ENCODE peak calls at places on chromosomes 6 and 20, in four cellular contexts. One of them, this sample, is unnamed.

GRCh38 chr6:131368077-131368911 is 204.7 kb upstream of the ARG1 start:
- DNase-seq in activated CD8-positive, alpha-beta memory T cell treated with anti-CD3 and anti-CD28 coated beads, Interleukin-2, amount 50 U/mL, for 48 hours: no peak
- DNase-seq in DMS 273 treated with DMSO at 0.1 percent for 48 hours: no peak
- DNase-seq in NCI-H2029 treated with DMSO at 0.1 percent for 48 hours: no peak
- DNase-seq in this sample: no peak

GRCh38 chr6:16711551-16712249 is 49.6 kb downstream of the ATXN1 start:
- DNase-seq in DMS 273 treated with DMSO at 0.1 percent for 48 hours: no peak
- DNase-seq in activated CD8-positive, alpha-beta memory T cell treated with anti-CD3 and anti-CD28 coated beads, Interleukin-2, amount 50 U/mL, for 48 hours: no peak
- DNase-seq in NCI-H2029 treated with DMSO at 0.1 percent for 48 hours: no peak
- DNase-seq in this sample: no peak

GRCh38 chr20:24746351-24746685 is 202.8 kb upstream of the CST7 start:
- DNase-seq in DMS 273 treated with DMSO at 0.1 percent for 48 hours: peak
- DNase-seq in activated CD8-positive, alpha-beta memory T cell treated with anti-CD3 and anti-CD28 coated beads, Interleukin-2, amount 50 U/mL, for 48 hours: peak
- DNase-seq in NCI-H2029 treated with DMSO at 0.1 percent for 48 hours: peak
- DNase-seq in this sample: peak

GRCh38 chr20:52918311-52918710 is 53.8 kb upstream of the TSHZ2 start:
- DNase-seq in DMS 273 treated with DMSO at 0.1 percent for 48 hours: no peak
- DNase-seq in NCI-H2029 treated with DMSO at 0.1 percent for 48 hours: no peak
- DNase-seq in activated CD8-positive, alpha-beta memory T cell treated with anti-CD3 and anti-CD28 coated beads, Interleukin-2, amount 50 U/mL, for 48 hours: no peak
- DNase-seq in this sample: no peak

GRCh38 chr6:161922631-161923119 is 648.8 kb upstream of the AGPAT4 start:
- DNase-seq in NCI-H2029 treated with DMSO at 0.1 percent for 48 hours: peak
- DNase-seq in activated CD8-positive, alpha-beta memory T cell treated with anti-CD3 and anti-CD28 coated beads, Interleukin-2, amount 50 U/mL, for 48 hours: no peak
- DNase-seq in DMS 273 treated with DMSO at 0.1 percent for 48 hours: no peak
- DNase-seq in this sample: no peak

GRCh38 chr6:159229526-159229925 is 60.3 kb downstream of the FNDC1 start:
- DNase-seq in activated CD8-positive, alpha-beta memory T cell treated with anti-CD3 and anti-CD28 coated beads, Interleukin-2, amount 50 U/mL, for 48 hours: no peak
- DNase-seq in NCI-H2029 treated with DMSO at 0.1 percent for 48 hours: no peak
- DNase-seq in DMS 273 treated with DMSO at 0.1 percent for 48 hours: peak
- DNase-seq in this sample: no peak

GRCh38 chr20:54025166-54025835 is 45.1 kb downstream of the BCAS1 start:
- DNase-seq in DMS 273 treated with DMSO at 0.1 percent for 48 hours: no peak
- DNase-seq in activated CD8-positive, alpha-beta memory T cell treated with anti-CD3 and anti-CD28 coated beads, Interleukin-2, amount 50 U/mL, for 48 hours: no peak
- DNase-seq in NCI-H2029 treated with DMSO at 0.1 percent for 48 hours: no peak
- DNase-seq in this sample: no peak

GRCh38 chr6:134826889-134827737 is 122.8 kb downstream of the ALDH8A1 start:
- DNase-seq in DMS 273 treated with DMSO at 0.1 percent for 48 hours: no peak
- DNase-seq in NCI-H2029 treated with DMSO at 0.1 percent for 48 hours: no peak
- DNase-seq in activated CD8-positive, alpha-beta memory T cell treated with anti-CD3 and anti-CD28 coated beads, Interleukin-2, amount 50 U/mL, for 48 hours: no peak
- DNase-seq in this sample: no peak

GRCh38 chr6:124226396-124226795 is 422.7 kb downstream of the NKAIN2 start:
- DNase-seq in NCI-H2029 treated with DMSO at 0.1 percent for 48 hours: no peak
- DNase-seq in activated CD8-positive, alpha-beta memory T cell treated with anti-CD3 and anti-CD28 coated beads, Interleukin-2, amount 50 U/mL, for 48 hours: no peak
- DNase-seq in DMS 273 treated with DMSO at 0.1 percent for 48 hours: no peak
- DNase-seq in this sample: no peak

GRCh38 chr20:58703765-58704331 is 11.2 kb downstream of the NPEPL1 start:
- DNase-seq in activated CD8-positive, alpha-beta memory T cell treated with anti-CD3 and anti-CD28 coated beads, Interleukin-2, amount 50 U/mL, for 48 hours: peak
- DNase-seq in DMS 273 treated with DMSO at 0.1 percent for 48 hours: no peak
- DNase-seq in NCI-H2029 treated with DMSO at 0.1 percent for 48 hours: no peak
- DNase-seq in this sample: no peak

GRCh38 chr20:43838703-43839060 is 76.0 kb upstream of the TOX2 start:
- DNase-seq in DMS 273 treated with DMSO at 0.1 percent for 48 hours: no peak
- DNase-seq in NCI-H2029 treated with DMSO at 0.1 percent for 48 hours: no peak
- DNase-seq in activated CD8-positive, alpha-beta memory T cell treated with anti-CD3 and anti-CD28 coated beads, Interleukin-2, amount 50 U/mL, for 48 hours: no peak
- DNase-seq in this sample: no peak

GRCh38 chr20:2244523-2244922 is 51.3 kb upstream of the TGM3 start:
- DNase-seq in DMS 273 treated with DMSO at 0.1 percent for 48 hours: no peak
- DNase-seq in activated CD8-positive, alpha-beta memory T cell treated with anti-CD3 and anti-CD28 coated beads, Interleukin-2, amount 50 U/mL, for 48 hours: no peak
- DNase-seq in NCI-H2029 treated with DMSO at 0.1 percent for 48 hours: no peak
- DNase-seq in this sample: no peak

GRCh38 chr6:155181498-155181897 is 82.3 kb upstream of the CLDN20 start:
- DNase-seq in DMS 273 treated with DMSO at 0.1 percent for 48 hours: no peak
- DNase-seq in NCI-H2029 treated with DMSO at 0.1 percent for 48 hours: no peak
- DNase-seq in activated CD8-positive, alpha-beta memory T cell treated with anti-CD3 and anti-CD28 coated beads, Interleukin-2, amount 50 U/mL, for 48 hours: no peak
- DNase-seq in this sample: no peak

GRCh38 chr6:144559865-144560603 is 274.9 kb downstream of the UTRN start:
- DNase-seq in DMS 273 treated with DMSO at 0.1 percent for 48 hours: no peak
- DNase-seq in activated CD8-positive, alpha-beta memory T cell treated with anti-CD3 and anti-CD28 coated beads, Interleukin-2, amount 50 U/mL, for 48 hours: no peak
- DNase-seq in NCI-H2029 treated with DMSO at 0.1 percent for 48 hours: no peak
- DNase-seq in this sample: no peak

GRCh38 chr20:53828673-53829085 is 235.0 kb upstream of the ZNF217 start:
- DNase-seq in DMS 273 treated with DMSO at 0.1 percent for 48 hours: peak
- DNase-seq in NCI-H2029 treated with DMSO at 0.1 percent for 48 hours: no peak
- DNase-seq in activated CD8-positive, alpha-beta memory T cell treated with anti-CD3 and anti-CD28 coated beads, Interleukin-2, amount 50 U/mL, for 48 hours: peak
- DNase-seq in this sample: peak

GRCh38 chr6:139881728-139882211 is 507.3 kb upstream of the CITED2 start:
- DNase-seq in DMS 273 treated with DMSO at 0.1 percent for 48 hours: no peak
- DNase-seq in NCI-H2029 treated with DMSO at 0.1 percent for 48 hours: peak
- DNase-seq in activated CD8-positive, alpha-beta memory T cell treated with anti-CD3 and anti-CD28 coated beads, Interleukin-2, amount 50 U/mL, for 48 hours: no peak
- DNase-seq in this sample: peak

GRCh38 chr6:1890071-1890470 is 280.4 kb downstream of the FOXC1 start:
- DNase-seq in DMS 273 treated with DMSO at 0.1 percent for 48 hours: no peak
- DNase-seq in activated CD8-positive, alpha-beta memory T cell treated with anti-CD3 and anti-CD28 coated beads, Interleukin-2, amount 50 U/mL, for 48 hours: no peak
- DNase-seq in NCI-H2029 treated with DMSO at 0.1 percent for 48 hours: no peak
- DNase-seq in this sample: no peak

This sample was measured in NCI-H2171.